ENCODE peak calls at places on chromosomes 3 and 15, in nine cellular contexts. One of them, this sample, is unnamed.

GRCh38 chr3:99845335-99845734 is 27.7 kb downstream of the CMSS1 start:
- DNase-seq in A549: no peak
- DNase-seq in heart left ventricle: no peak
- DNase-seq in prostate gland: no peak
- DNase-seq in gastrocnemius medialis: no peak
- DNase-seq in endothelial cell of umbilical vein: no peak
- DNase-seq in K562: no peak
- DNase-seq in IMR-90: no peak
- DNase-seq in HCT116: no peak
- DNase-seq in this sample: no peak

GRCh38 chr15:68795298-68795848 is 25.3 kb downstream of the ANP32A start:
- DNase-seq in A549: no peak
- DNase-seq in heart left ventricle: peak
- DNase-seq in prostate gland: peak
- DNase-seq in gastrocnemius medialis: peak
- DNase-seq in endothelial cell of umbilical vein: peak
- DNase-seq in K562: no peak
- DNase-seq in IMR-90: peak
- DNase-seq in HCT116: no peak
- DNase-seq in this sample: peak

GRCh38 chr3:160038862-160039562 is 50.4 kb downstream of the IL12A start:
- DNase-seq in A549: no peak
- DNase-seq in heart left ventricle: peak
- DNase-seq in prostate gland: peak
- DNase-seq in gastrocnemius medialis: no peak
- DNase-seq in endothelial cell of umbilical vein: peak
- DNase-seq in K562: no peak
- DNase-seq in IMR-90: no peak
- DNase-seq in HCT116: no peak
- DNase-seq in this sample: peak

GRCh38 chr3:178381971-178382370 is 154.3 kb upstream of the KCNMB2 start:
- DNase-seq in A549: no peak
- DNase-seq in heart left ventricle: no peak
- DNase-seq in prostate gland: no peak
- DNase-seq in gastrocnemius medialis: no peak
- DNase-seq in endothelial cell of umbilical vein: no peak
- DNase-seq in K562: no peak
- DNase-seq in IMR-90: peak
- DNase-seq in HCT116: no peak
- DNase-seq in this sample: no peak

GRCh38 chr15:100733088-100733487 is 130.7 kb downstream of the ASB7 start:
- DNase-seq in A549: no peak
- DNase-seq in heart left ventricle: no peak
- DNase-seq in prostate gland: peak
- DNase-seq in gastrocnemius medialis: peak
- DNase-seq in endothelial cell of umbilical vein: no peak
- DNase-seq in K562: no peak
- DNase-seq in IMR-90: peak
- DNase-seq in HCT116: no peak
- DNase-seq in this sample: peak

GRCh38 chr15:73899197-73900128 is 26.1 kb downstream of the TBC1D21 start:
- DNase-seq in A549: no peak
- DNase-seq in heart left ventricle: no peak
- DNase-seq in prostate gland: no peak
- DNase-seq in gastrocnemius medialis: no peak
- DNase-seq in endothelial cell of umbilical vein: no peak
- DNase-seq in K562: no peak
- DNase-seq in IMR-90: peak
- DNase-seq in HCT116: no peak
- DNase-seq in this sample: no peak

GRCh38 chr15:29044506-29044905 is 158.7 kb downstream of the APBA2 start:
- DNase-seq in A549: no peak
- DNase-seq in heart left ventricle: no peak
- DNase-seq in prostate gland: no peak
- DNase-seq in gastrocnemius medialis: no peak
- DNase-seq in endothelial cell of umbilical vein: no peak
- DNase-seq in K562: no peak
- DNase-seq in IMR-90: peak
- DNase-seq in HCT116: no peak
- DNase-seq in this sample: no peak

GRCh38 chr3:179401561-179401960 is 49.7 kb downstream of the GNB4 start:
- DNase-seq in A549: no peak
- DNase-seq in heart left ventricle: no peak
- DNase-seq in prostate gland: no peak
- DNase-seq in gastrocnemius medialis: no peak
- DNase-seq in endothelial cell of umbilical vein: no peak
- DNase-seq in K562: no peak
- DNase-seq in IMR-90: no peak
- DNase-seq in HCT116: no peak
- DNase-seq in this sample: no peak

GRCh38 chr3:141469712-141470111 is 17.1 kb upstream of the RASA2 start:
- DNase-seq in A549: no peak
- DNase-seq in heart left ventricle: no peak
- DNase-seq in prostate gland: no peak
- DNase-seq in gastrocnemius medialis: no peak
- DNase-seq in endothelial cell of umbilical vein: no peak
- DNase-seq in K562: no peak
- DNase-seq in IMR-90: peak
- DNase-seq in HCT116: no peak
- DNase-seq in this sample: no peak

GRCh38 chr3:20637729-20638128 is 451.7 kb upstream of the SGO1 start:
- DNase-seq in A549: no peak
- DNase-seq in heart left ventricle: no peak
- DNase-seq in prostate gland: no peak
- DNase-seq in gastrocnemius medialis: no peak
- DNase-seq in endothelial cell of umbilical vein: no peak
- DNase-seq in K562: no peak
- DNase-seq in IMR-90: peak
- DNase-seq in HCT116: no peak
- DNase-seq in this sample: no peak

GRCh38 chr3:49799105-49799504 is 568 bp downstream of the CDHR4 start:
- DNase-seq in A549: no peak
- DNase-seq in heart left ventricle: no peak
- DNase-seq in prostate gland: no peak
- DNase-seq in gastrocnemius medialis: no peak
- DNase-seq in endothelial cell of umbilical vein: no peak
- DNase-seq in K562: no peak
- DNase-seq in IMR-90: no peak
- DNase-seq in HCT116: no peak
- DNase-seq in this sample: no peak

GRCh38 chr15:90181781-90182180 is 19.3 kb upstream of the SEMA4B start:
- DNase-seq in A549: no peak
- DNase-seq in heart left ventricle: no peak
- DNase-seq in prostate gland: no peak
- DNase-seq in gastrocnemius medialis: no peak
- DNase-seq in endothelial cell of umbilical vein: no peak
- DNase-seq in K562: no peak
- DNase-seq in IMR-90: no peak
- DNase-seq in HCT116: no peak
- DNase-seq in this sample: no peak

GRCh38 chr3:45908761-45909160 is 22.4 kb downstream of the CCR9 start:
- DNase-seq in A549: no peak
- DNase-seq in heart left ventricle: no peak
- DNase-seq in prostate gland: no peak
- DNase-seq in gastrocnemius medialis: no peak
- DNase-seq in endothelial cell of umbilical vein: no peak
- DNase-seq in K562: no peak
- DNase-seq in IMR-90: no peak
- DNase-seq in HCT116: no peak
- DNase-seq in this sample: no peak

GRCh38 chr3:45909542-45909941 is 23.2 kb downstream of the CCR9 start:
- DNase-seq in A549: no peak
- DNase-seq in heart left ventricle: no peak
- DNase-seq in prostate gland: no peak
- DNase-seq in gastrocnemius medialis: no peak
- DNase-seq in endothelial cell of umbilical vein: no peak
- DNase-seq in K562: no peak
- DNase-seq in IMR-90: no peak
- DNase-seq in HCT116: no peak
- DNase-seq in this sample: no peak

GRCh38 chr3:45905755-45906154 is 19.4 kb downstream of the CCR9 start:
- DNase-seq in A549: no peak
- DNase-seq in heart left ventricle: no peak
- DNase-seq in prostate gland: no peak
- DNase-seq in gastrocnemius medialis: no peak
- DNase-seq in endothelial cell of umbilical vein: no peak
- DNase-seq in K562: no peak
- DNase-seq in IMR-90: no peak
- DNase-seq in HCT116: no peak
- DNase-seq in this sample: no peak

GRCh38 chr3:45906681-45907220 is 20.4 kb downstream of the CCR9 start:
- DNase-seq in A549: no peak
- DNase-seq in heart left ventricle: no peak
- DNase-seq in prostate gland: no peak
- DNase-seq in gastrocnemius medialis: peak
- DNase-seq in endothelial cell of umbilical vein: peak
- DNase-seq in K562: peak
- DNase-seq in IMR-90: peak
- DNase-seq in HCT116: no peak
- DNase-seq in this sample: no peak

DNA sequence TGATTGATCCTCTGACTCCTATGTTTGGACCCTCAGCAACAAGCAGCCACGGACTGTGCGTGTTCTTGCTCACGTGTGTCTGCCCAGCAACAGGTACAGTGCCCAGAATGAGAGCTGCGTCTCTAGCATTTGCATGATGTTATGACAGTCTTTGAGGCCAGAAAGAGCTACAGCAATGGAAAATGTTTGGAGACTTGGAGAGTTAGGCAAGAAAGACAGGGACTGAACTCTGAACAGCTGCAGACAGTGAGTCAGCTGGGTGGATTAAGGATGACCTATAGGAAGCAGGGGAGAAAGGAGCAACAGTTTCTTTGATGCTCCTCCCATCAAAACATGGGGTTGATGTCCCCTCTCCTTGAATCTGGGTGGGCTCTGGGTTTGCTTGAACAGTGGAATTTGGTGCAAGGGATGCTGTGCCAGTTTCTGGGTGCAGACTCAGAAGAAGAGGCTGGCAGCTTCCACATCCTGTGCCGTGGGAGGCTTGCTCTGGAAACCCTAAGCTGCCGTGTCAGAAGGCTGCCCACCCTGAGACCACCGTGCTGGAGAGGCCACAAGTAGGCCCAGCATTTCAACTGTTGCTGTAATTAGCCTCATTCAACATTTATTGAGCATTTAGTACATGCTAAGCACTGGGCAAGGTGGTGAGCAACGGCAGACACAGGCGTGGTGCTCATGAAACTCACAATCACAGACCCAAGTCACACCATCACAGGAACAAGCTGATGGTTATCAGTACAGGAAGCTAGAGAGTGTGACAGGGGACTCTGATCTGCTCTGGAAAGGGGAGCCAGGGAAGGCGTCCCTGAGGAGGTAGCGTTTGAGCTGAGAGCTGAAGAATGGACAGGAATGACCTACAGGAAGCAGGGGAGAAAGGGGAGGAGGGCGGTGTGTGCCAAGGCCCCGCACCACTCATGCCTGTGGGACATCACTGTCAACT is 21.7 kb downstream of the CCR9 start:
- DNase-seq in A549: no peak
- DNase-seq in heart left ventricle: no peak
- DNase-seq in prostate gland: no peak
- DNase-seq in gastrocnemius medialis: no peak
- DNase-seq in endothelial cell of umbilical vein: no peak
- DNase-seq in K562: no peak
- DNase-seq in IMR-90: peak
- DNase-seq in HCT116: no peak
- DNase-seq in this sample: no peak
- TF ChIP-seq POLR2A in A549: no peak
- TF ChIP-seq POLR2A in heart left ventricle: no peak
- TF ChIP-seq POLR2A in prostate gland: no peak
- TF ChIP-seq POLR2A in gastrocnemius medialis: no peak
- TF ChIP-seq POLR2A in endothelial cell of umbilical vein: no peak
- TF ChIP-seq POLR2A in K562: no peak
- TF ChIP-seq POLR2A in IMR-90: no peak
- TF ChIP-seq POLR2A in HCT116: no peak
- TF ChIP-seq POLR2A in this sample: no peak

DNA sequence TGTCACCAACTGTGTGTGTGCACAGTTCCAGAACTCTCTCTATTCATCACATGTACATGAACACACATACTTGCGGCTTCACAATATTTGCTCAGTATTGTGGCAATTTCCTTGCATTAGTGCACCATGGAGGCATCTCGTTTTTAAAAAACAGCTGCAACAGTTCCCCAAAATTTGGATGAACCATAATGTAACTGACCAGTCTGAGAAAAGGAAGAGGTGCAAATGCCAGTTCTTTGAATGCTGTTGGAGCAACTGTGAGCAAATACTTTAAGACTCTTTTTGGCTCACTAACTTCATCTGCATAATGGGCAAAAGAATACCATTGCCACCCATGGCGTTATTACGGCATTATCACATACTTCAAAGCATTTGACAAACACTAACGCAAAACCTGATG is 38.3 kb upstream of the PSMD6 start:
- DNase-seq in A549: no peak
- DNase-seq in heart left ventricle: no peak
- DNase-seq in prostate gland: no peak
- DNase-seq in gastrocnemius medialis: no peak
- DNase-seq in endothelial cell of umbilical vein: no peak
- DNase-seq in K562: no peak
- DNase-seq in IMR-90: no peak
- DNase-seq in HCT116: no peak
- DNase-seq in this sample: no peak
- TF ChIP-seq CTCF in A549: no peak
- TF ChIP-seq CTCF in heart left ventricle: no peak
- TF ChIP-seq CTCF in prostate gland: no peak
- TF ChIP-seq CTCF in gastrocnemius medialis: no peak
- TF ChIP-seq CTCF in endothelial cell of umbilical vein: no peak
- TF ChIP-seq CTCF in K562: no peak
- TF ChIP-seq CTCF in IMR-90: no peak
- TF ChIP-seq CTCF in HCT116: no peak
- TF ChIP-seq CTCF in this sample: no peak

DNA sequence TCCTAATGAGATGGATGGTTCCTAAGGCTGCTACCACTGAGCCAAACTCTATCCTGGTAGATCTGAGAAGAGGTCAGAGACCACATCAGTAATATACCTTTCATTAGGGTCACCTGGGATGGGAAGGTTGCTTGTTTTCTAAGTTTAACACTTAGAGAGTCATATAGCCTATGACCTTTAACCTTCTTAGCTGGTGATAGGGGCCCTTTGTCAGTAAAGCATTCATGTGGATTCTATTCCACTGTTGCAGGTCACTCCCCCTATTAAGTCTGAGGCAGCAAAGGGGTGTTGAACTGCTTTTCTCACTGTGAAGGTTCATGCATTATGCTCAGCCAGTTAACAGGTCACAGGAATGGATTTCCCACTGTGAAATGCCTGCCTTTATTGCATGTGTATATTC is 6.1 kb upstream of the ZNF609 start:
- DNase-seq in A549: no peak
- DNase-seq in heart left ventricle: no peak
- DNase-seq in prostate gland: no peak
- DNase-seq in gastrocnemius medialis: no peak
- DNase-seq in endothelial cell of umbilical vein: no peak
- DNase-seq in K562: no peak
- DNase-seq in IMR-90: no peak
- DNase-seq in HCT116: no peak
- DNase-seq in this sample: no peak
- H3K4me3 ChIP-seq in A549: no peak
- H3K4me3 ChIP-seq in heart left ventricle: no peak
- H3K4me3 ChIP-seq in prostate gland: no peak
- H3K4me3 ChIP-seq in gastrocnemius medialis: no peak
- H3K4me3 ChIP-seq in endothelial cell of umbilical vein: no peak
- H3K4me3 ChIP-seq in K562: no peak
- H3K4me3 ChIP-seq in IMR-90: no peak
- H3K4me3 ChIP-seq in HCT116: no peak
- H3K4me3 ChIP-seq in this sample: no peak

GRCh38 chr3:44021646-44022594 is 219.8 kb upstream of the TOPAZ1 start:
- DNase-seq in A549: no peak
- DNase-seq in heart left ventricle: no peak
- DNase-seq in prostate gland: no peak
- DNase-seq in gastrocnemius medialis: no peak
- DNase-seq in endothelial cell of umbilical vein: no peak
- DNase-seq in K562: no peak
- DNase-seq in IMR-90: no peak
- DNase-seq in HCT116: no peak
- DNase-seq in this sample: no peak
- TF ChIP-seq POLR2A in A549: no peak
- TF ChIP-seq POLR2A in heart left ventricle: no peak
- TF ChIP-seq POLR2A in prostate gland: no peak
- TF ChIP-seq POLR2A in gastrocnemius medialis: no peak
- TF ChIP-seq POLR2A in endothelial cell of umbilical vein: no peak
- TF ChIP-seq POLR2A in K562: no peak
- TF ChIP-seq POLR2A in IMR-90: no peak
- TF ChIP-seq POLR2A in HCT116: no peak
- TF ChIP-seq POLR2A in this sample: no peak

This sample was measured in body of pancreas.